ENCODE peak calls at places on chromosomes 6 and 20, in eight cellular contexts. Q is astrocyte; F is lung microvascular endothelial cell; O is NB4; X is GM04503; E is stimulated activated CD8-positive, alpha-beta memory T cell treated with anti-CD3 and anti-CD28 coated beads, Interleukin-12 subunit alpha, Interleukin-12 subunit beta, amount 100 ng/mL, for 4 hours; W is NAMALWA; Z is foreskin melanocyte. N is an unnamed sample.
A peak's percentile ranks its signal among the peaks of the same experiment; 100 is the strongest.

GRCh38 chr6:25056130-25056529 is 120.4 kb upstream of the RIPOR2 start:
- DNase-seq in X (no peak), O (peak; percentile 74), Q (no peak), Z (no peak), F (no peak), E (no peak), W (peak; percentile 16), N (no peak)

GRCh38 chr20:3103369-3104032 is 19.0 kb upstream of the AVP start:
- DNase-seq in F (no peak), X (no peak), E (no peak), O (no peak), Z (no peak), W (no peak), Q (no peak), N (no peak)

GRCh38 chr6:77015350-77015749 is 447.9 kb downstream of the HTR1B start:
- DNase-seq in Z (peak; percentile 8), W (no peak), E (no peak), O (no peak), X (no peak), F (peak; percentile 59), Q (peak; percentile 39), N (no peak)

GRCh38 chr20:59458645-59459044 is 145.7 kb upstream of the PHACTR3 start:
- DNase-seq in X (no peak), W (peak; percentile 9), E (no peak), O (no peak), Q (no peak), F (no peak), Z (peak; percentile 26), N (no peak)

GRCh38 chr20:35369804-35370203 is 42.0 kb downstream of the UQCC1 start:
- DNase-seq in X (peak; percentile 81), Q (peak; percentile 94), W (no peak), O (no peak), Z (no peak), F (no peak), E (no peak), N (no peak)

GRCh38 chr6:158471339-158471738 is 88.6 kb upstream of the TMEM181 start:
- DNase-seq in Q (no peak), W (no peak), Z (no peak), X (no peak), F (no peak), E (no peak), O (peak; percentile 62), N (no peak)

GRCh38 chr6:87164004-87164403 is 8.6 kb downstream of the ZNF292 start:
- DNase-seq in W (no peak), Q (no peak), X (no peak), Z (no peak), O (no peak), F (no peak), E (no peak), N (no peak)

GRCh38 chr6:1240766-1241165 is 71.1 kb upstream of the FOXQ1 start:
- DNase-seq in Q (no peak), F (no peak), W (no peak), X (no peak), E (no peak), Z (peak; percentile 71), O (no peak), N (no peak)

GRCh38 chr6:93819189-93819588 is 399.8 kb upstream of the EPHA7 start:
- DNase-seq in E (no peak), O (no peak), Z (no peak), W (no peak), Q (no peak), F (no peak), X (no peak), N (no peak)

GRCh38 chr6:30885999-30886896 is 1.9 kb downstream of the DDR1 start:
- DNase-seq in F (peak; percentile 39), X (no peak), W (no peak), E (no peak), O (peak; percentile 49), Q (peak; percentile 65), Z (peak; percentile 90), N (peak; percentile 83)

GRCh38 chr6:39020136-39020535 is 28.4 kb upstream of the GLP1R start:
- DNase-seq in Q (no peak), X (no peak), W (no peak), Z (no peak), E (no peak), O (no peak), F (no peak), N (no peak)

GRCh38 chr6:34795836-34796425 is 4.0 kb downstream of the BLTP3A start:
- DNase-seq in W (no peak), F (peak; percentile 49), O (no peak), Z (no peak), X (no peak), Q (peak; percentile 45), E (no peak), N (no peak)

GRCh38 chr6:336159-337114 is 44.1 kb downstream of the DUSP22 start:
- DNase-seq in E (no peak), W (peak; percentile 46), O (peak; percentile 83), F (peak; percentile 24), X (no peak), Z (no peak), Q (no peak), N (no peak)

GRCh38 chr6:158322724-158323560 is 10.7 kb downstream of the TULP4 start:
- DNase-seq in O (peak; percentile 55), E (no peak), Q (peak; percentile 85), F (peak; percentile 47), W (peak; percentile 20), X (no peak), Z (no peak), N (no peak)

GRCh38 chr6:77457720-77458349 is 5.5 kb downstream of the HTR1B start:
- DNase-seq in O (peak; percentile 65), F (peak; percentile 95), Q (peak; percentile 85), W (peak; percentile 60), X (peak; percentile 61), Z (peak; percentile 69), E (no peak), N (peak; percentile 86)

GRCh38 chr6:99330159-99330558 is 19.3 kb downstream of the FAXC start:
- DNase-seq in E (peak; percentile 11), X (peak; percentile 13), F (peak; percentile 76), W (peak; percentile 85), Q (peak; percentile 41), O (peak; percentile 80), Z (peak; percentile 68), N (peak; percentile 57)

GRCh38 chr20:61436268-61436667 is 184.2 kb downstream of the CDH4 start:
- DNase-seq in W (no peak), F (no peak), X (peak; percentile 61), Z (no peak), Q (peak; percentile 83), O (no peak), E (no peak), N (no peak)

GRCh38 chr20:4401601-4402000 is 320.1 kb upstream of the PRND start:
- DNase-seq in O (no peak), F (peak; percentile 58), E (no peak), W (no peak), Q (peak; percentile 78), Z (no peak), X (peak; percentile 20), N (no peak)

GRCh38 chr6:80287607-80288006 is 181.1 kb downstream of the BCKDHB start:
- DNase-seq in X (no peak), F (no peak), Q (no peak), Z (no peak), E (no peak), W (no peak), O (no peak), N (no peak)

GRCh38 chr6:119174879-119175817 is 96.7 kb upstream of the FAM184A start:
- DNase-seq in Q (peak; percentile 20), Z (no peak), X (peak; percentile 22), O (no peak), F (peak; percentile 9), W (no peak), E (no peak), N (no peak)

GRCh38 chr20:58790440-58790839 is 60.3 kb downstream of the GNAS-AS1 start:
- DNase-seq in Q (no peak), X (no peak), O (peak; percentile 71), Z (no peak), W (no peak), F (no peak), E (no peak), N (no peak)

GRCh38 chr6:6972456-6972855 is 135.3 kb upstream of the RREB1 start:
- DNase-seq in E (no peak), W (no peak), F (no peak), Q (peak; percentile 89), Z (peak; percentile 3), O (peak; percentile 77), X (no peak), N (no peak)

GRCh38 chr6:44224154-44224977 is 971 bp downstream of the SLC29A1 start:
- DNase-seq in X (no peak), E (no peak), W (peak; percentile 40), Q (no peak), O (peak; percentile 70), Z (peak; percentile 20), F (peak; percentile 52), N (peak; percentile 66)

GRCh38 chr6:624979-625378 is 31.9 kb downstream of the HUS1B start:
- DNase-seq in O (peak; percentile 37), Z (peak; percentile 5), W (peak; percentile 13), F (peak; percentile 20), E (no peak), Q (peak; percentile 6), X (no peak), N (no peak)

N was measured in WERI-Rb-1.